ENCODE peak calls at places on chromosomes 5 and 9, in seven cellular contexts. F is H1, L is A549, R is HCT116, K is heart left ventricle, Y is right lobe of liver, Z is body of pancreas. E is an unnamed sample. For H3K4me1 and H3K9me3, the result is how much of the 10 kb centered on the place peaks cover.

GRCh38 chr9:108162664-108163063 is 673.1 kb upstream of the KLF4 start:
- DNase-seq in R (no peak), L (peak), F (no peak), K (no peak), Z (no peak), Y (no peak), E (no peak)

GRCh38 chr9:121841771-121842611 is 190.6 kb downstream of the DAB2IP start:
- DNase-seq in R (no peak), Y (peak), F (peak), L (no peak), Z (no peak), K (no peak), E (no peak)

GRCh38 chr5:129246088-129246487 is 151.5 kb downstream of the ISOC1 start:
- DNase-seq in K (no peak), Z (no peak), F (no peak), R (no peak), Y (no peak), L (no peak), E (no peak)

GRCh38 chr5:147188200-147189108 is 46.4 kb upstream of the STK32A start:
- DNase-seq in L (peak), Y (no peak), R (peak), F (peak), Z (peak), K (no peak), E (peak)

GRCh38 chr9:3398232-3398648 is 127.6 kb downstream of the RFX3 start:
- DNase-seq in R (no peak), Y (no peak), L (no peak), F (no peak), K (no peak), Z (no peak), E (no peak)

GRCh38 chr9:121670447-121670846 is 19.0 kb downstream of the DAB2IP start:
- DNase-seq in R (no peak), Y (no peak), K (peak), L (no peak), F (no peak), Z (peak), E (no peak)

GRCh38 chr5:81424728-81425127 is 30.8 kb upstream of the ACOT12 start:
- DNase-seq in F (no peak), Y (no peak), Z (no peak), K (no peak), R (no peak), L (no peak), E (no peak)

GRCh38 chr5:125597338-125597737 is 825.9 kb upstream of the GRAMD2B start:
- DNase-seq in Y (no peak), L (no peak), K (no peak), F (no peak), R (no peak), Z (no peak), E (no peak)

GRCh38 chr9:89470239-89470638 is 27.7 kb downstream of the SEMA4D start:
- DNase-seq in K (no peak), Z (no peak), L (no peak), Y (no peak), R (no peak), F (no peak), E (no peak)

GRCh38 chr5:55634866-55635265 is 77.3 kb downstream of the SLC38A9 start:
- DNase-seq in K (no peak), R (no peak), Z (no peak), L (no peak), Y (no peak), F (no peak), E (no peak)

GRCh38 chr5:133285583-133286021 is 233.8 kb downstream of the HSPA4 start:
- DNase-seq in Y (peak), Z (peak), L (peak), F (no peak), R (no peak), K (peak), E (no peak)

GRCh38 chr9:129138476-129139232 is 27.4 kb downstream of the PTPA start:
- DNase-seq in L (no peak), Y (peak), F (no peak), K (peak), R (no peak), Z (peak), E (peak)

GRCh38 chr5:112636288-112636731 is 101.4 kb upstream of the APC start:
- DNase-seq in Y (peak), L (no peak), F (no peak), Z (peak), R (no peak), K (no peak), E (no peak)

GRCh38 chr5:43602456-43602817 is 543 bp upstream of the NNT start:
- DNase-seq in F (no peak), Y (no peak), K (peak), R (no peak), L (peak), Z (peak), E (peak)

GRCh38 chr5:169296456-169297220 is 4.3 kb downstream of the SLIT3 start:
- DNase-seq in K (no peak), Z (peak), Y (no peak), R (no peak), F (no peak), L (peak), E (no peak)

GRCh38 chr5:179232091-179232490 is 113.2 kb downstream of the ADAMTS2 start:
- DNase-seq in K (no peak), F (no peak), L (no peak), Z (no peak), Y (peak), R (no peak), E (no peak)

GRCh38 chr9:93920401-93920800 is 34.8 kb downstream of the BARX1 start:
- DNase-seq in R (no peak), Z (no peak), Y (no peak), K (no peak), L (no peak), F (no peak), E (no peak)
- H3K4me1 ChIP-seq in R (under half), Z (under half), Y (under half), K (under half), L (under half), F (under half), E (under half)

GRCh38 chr5:25025836-25026235 is 381.1 kb upstream of the CDH10 start:
- DNase-seq in R (no peak), K (no peak), Y (no peak), L (no peak), Z (no peak), F (no peak), E (no peak)
- H3K9me3 ChIP-seq in R (under half), K (under half), Y (under half), L (under half), Z (under half), F (under half), E (under half)

DNA sequence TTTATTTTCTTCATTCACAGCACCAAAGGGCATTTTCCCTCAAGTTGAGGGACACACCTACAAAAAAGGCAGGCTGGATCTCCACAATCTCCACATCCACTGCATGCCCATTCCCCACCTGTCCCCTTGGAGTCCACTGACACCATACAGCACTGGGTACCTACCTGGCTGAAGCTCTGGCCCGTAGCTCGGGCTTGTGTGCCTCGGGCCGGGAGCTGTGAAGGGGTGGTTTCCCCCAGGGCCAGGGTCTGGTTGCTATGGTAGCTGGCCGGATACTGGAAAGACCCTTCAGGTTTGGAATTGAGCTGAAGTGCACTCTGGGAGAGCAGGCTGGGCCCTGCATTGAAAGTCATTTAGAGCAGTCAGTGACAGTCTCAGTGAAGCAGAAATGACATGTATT is 507.4 kb downstream of the CTNND2 start:
- DNase-seq in Z (no peak), L (no peak), R (no peak), F (no peak), K (no peak), Y (no peak), E (no peak)
- TF ChIP-seq POLR2A in Z (no peak), L (no peak), R (no peak), F (no peak), K (no peak), Y (no peak), E (no peak)

GRCh38 chr5:39178856-39179255 is 40.5 kb downstream of the FYB1 start:
- DNase-seq in Y (no peak), K (no peak), L (no peak), Z (no peak), R (no peak), F (no peak), E (no peak)
- H3K4me1 ChIP-seq in Y (under half), K (under half), L (under half), Z (under half), R (under half), F (under half), E (under half)